ENCODE peak calls at places on chromosomes 11 and 22, in four cellular contexts. Z, B, W and I are unnamed samples.

GRCh38 chr11:77144854-77145428 is 16.9 kb downstream of the MYO7A start:
- DNase-seq in B (no peak), W (no peak), Z (no peak), I (no peak)

GRCh38 chr11:92128026-92128425 is 96.6 kb upstream of the FAT3 start:
- DNase-seq in B (no peak), W (no peak), Z (no peak), I (no peak)

GRCh38 chr22:47196881-47197701 is 434.6 kb downstream of the TBC1D22A start:
- DNase-seq in Z (peak), B (no peak), W (no peak), I (no peak)

GRCh38 chr11:88335284-88335683 is 2.3 kb downstream of the CTSC start:
- DNase-seq in W (no peak), Z (no peak), B (no peak), I (no peak)

GRCh38 chr11:94678236-94678635 is 89.9 kb upstream of the AMOTL1 start:
- DNase-seq in W (no peak), B (no peak), Z (no peak), I (no peak)

GRCh38 chr11:128765571-128766530 is 72.0 kb downstream of the FLI1 start:
- DNase-seq in W (no peak), B (no peak), Z (no peak), I (no peak)

GRCh38 chr11:121890377-121890776 is 225.6 kb downstream of the BLID start:
- DNase-seq in B (peak), W (no peak), Z (no peak), I (peak)

GRCh38 chr11:13949876-13950275 is 12.6 kb upstream of the SPON1 start:
- DNase-seq in Z (no peak), B (no peak), W (no peak), I (no peak)

GRCh38 chr11:93740802-93741093 is 547 bp downstream of the TAF1D start:
- DNase-seq in Z (peak), B (no peak), W (peak), I (peak)

GRCh38 chr11:18012314-18012905 is 437 bp downstream of the SERGEF start:
- DNase-seq in B (no peak), W (peak), Z (no peak), I (no peak)

GRCh38 chr11:74090701-74091100 is 80.1 kb downstream of the C2CD3 start:
- DNase-seq in W (peak), B (no peak), Z (no peak), I (peak)

GRCh38 chr11:8261921-8262551 is 1.6 kb downstream of the LMO1 start:
- DNase-seq in W (no peak), B (no peak), Z (peak), I (no peak)

GRCh38 chr11:15727125-15727524 is 612.4 kb downstream of the INSC start:
- DNase-seq in Z (no peak), W (no peak), B (no peak), I (no peak)

GRCh38 chr11:120182790-120183491 is 27.9 kb upstream of the OAF start:
- DNase-seq in B (no peak), W (peak), Z (peak), I (no peak)

GRCh38 chr11:3160252-3161031 is 4.7 kb downstream of the OSBPL5 start:
- DNase-seq in Z (peak), W (peak), B (peak), I (peak)

GRCh38 chr22:26648011-26648497 is 9.3 kb upstream of the MIAT start:
- DNase-seq in W (no peak), Z (no peak), B (no peak), I (no peak)

GRCh38 chr11:129698212-129698611 is 117.4 kb upstream of the TMEM45B start:
- DNase-seq in B (no peak), W (no peak), Z (peak), I (no peak)

GRCh38 chr11:134340354-134340964 is 8.7 kb downstream of the GLB1L2 start:
- DNase-seq in W (no peak), Z (no peak), B (no peak), I (no peak)

DNA sequence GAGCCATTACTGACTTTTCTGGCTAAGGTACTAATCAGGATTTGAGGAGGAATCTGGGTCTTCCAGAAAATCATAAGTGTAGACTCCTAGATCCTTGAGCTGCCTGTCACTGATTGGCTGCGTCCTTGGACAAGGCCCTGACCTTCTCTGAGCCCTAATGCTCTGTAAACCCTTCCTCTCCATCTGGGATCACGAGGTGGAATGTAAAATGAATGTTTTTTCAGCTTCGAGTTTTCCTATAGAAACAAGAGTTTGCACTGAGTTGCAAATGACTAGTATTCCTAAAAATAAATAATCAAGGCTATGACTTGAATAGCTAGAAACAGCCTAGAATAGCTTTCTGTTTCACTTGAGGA is 1.1 kb upstream of the DIXDC1 start:
- DNase-seq in B (no peak), W (no peak), Z (no peak), I (no peak)
- H3K4me3 ChIP-seq in B (no peak), W (no peak), Z (peak), I (no peak)

DNA sequence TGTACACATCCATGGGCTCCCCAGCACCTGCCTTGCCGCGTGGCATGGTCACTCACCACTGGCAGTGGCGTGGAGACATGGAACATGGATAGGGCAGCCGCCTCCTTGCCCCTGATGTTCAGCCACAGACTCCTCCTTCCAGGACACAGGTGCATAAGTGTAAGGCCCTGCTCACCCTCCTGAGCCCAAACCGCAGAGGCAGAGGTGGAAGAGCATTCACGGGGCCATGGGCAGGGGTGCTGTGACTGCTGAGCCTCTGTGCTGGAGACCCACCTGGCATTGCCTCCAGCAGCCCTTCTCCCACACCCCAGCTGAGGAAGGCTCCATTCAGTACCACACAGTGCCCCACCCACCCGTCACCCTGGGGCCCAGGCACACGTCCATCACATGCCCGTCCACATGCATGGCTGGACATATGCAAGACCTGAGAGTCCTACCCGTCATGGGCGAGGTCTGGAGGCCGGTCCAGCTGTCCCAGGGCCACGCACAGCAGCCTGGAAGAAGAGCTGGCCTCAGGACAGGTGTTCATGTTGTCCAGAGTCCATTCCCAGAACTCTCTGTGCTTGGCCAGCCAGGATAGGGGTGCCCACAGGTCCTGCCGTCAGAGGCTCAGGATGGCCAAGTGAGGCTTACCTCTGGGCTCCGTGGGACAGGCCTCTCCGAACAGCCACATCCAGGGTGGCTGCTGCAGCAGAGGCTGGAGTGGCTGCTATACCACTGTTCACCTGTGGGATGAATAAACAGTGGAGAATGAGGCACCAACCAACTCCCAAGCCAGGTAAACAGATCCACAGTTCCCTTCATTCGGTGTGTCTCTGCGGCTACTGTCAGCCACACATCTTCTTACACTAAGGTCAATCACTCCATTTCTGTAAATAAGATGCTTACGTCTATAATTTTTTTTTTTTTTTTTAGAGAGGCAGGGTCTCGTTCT is 1.7 kb upstream of the TUBGCP6 start:
- DNase-seq in Z (no peak), B (no peak), W (no peak), I (no peak)
- TF ChIP-seq CTCF in Z (no peak), B (no peak), W (no peak), I (no peak)

GRCh38 chr11:57812634-57813033 is 51.0 kb downstream of the CTNND1 start:
- DNase-seq in W (no peak), Z (no peak), B (no peak), I (no peak)
- H3K4me3 ChIP-seq in W (no peak), Z (no peak), B (no peak), I (no peak)

GRCh38 chr22:30649430-30650007 is 13.9 kb downstream of the SLC35E4 start:
- DNase-seq in W (peak), B (no peak), Z (no peak), I (no peak)
- TF ChIP-seq CTCF in W (no peak), B (no peak), Z (no peak), I (no peak)

GRCh38 chr11:47106839-47107520 is 69.7 kb downstream of the ARFGAP2 start:
- DNase-seq in Z (no peak), W (no peak), B (no peak), I (no peak)

GRCh38 chr11:47105974-47106373 is 70.7 kb downstream of the ARFGAP2 start:
- DNase-seq in B (no peak), W (no peak), Z (no peak), I (no peak)

GRCh38 chr11:47105541-47105940 is 71.1 kb downstream of the ARFGAP2 start:
- DNase-seq in B (no peak), W (no peak), Z (no peak), I (no peak)

GRCh38 chr11:47101452-47101851 is 75.2 kb downstream of the ARFGAP2 start:
- DNase-seq in Z (no peak), W (no peak), B (no peak), I (no peak)

DNA sequence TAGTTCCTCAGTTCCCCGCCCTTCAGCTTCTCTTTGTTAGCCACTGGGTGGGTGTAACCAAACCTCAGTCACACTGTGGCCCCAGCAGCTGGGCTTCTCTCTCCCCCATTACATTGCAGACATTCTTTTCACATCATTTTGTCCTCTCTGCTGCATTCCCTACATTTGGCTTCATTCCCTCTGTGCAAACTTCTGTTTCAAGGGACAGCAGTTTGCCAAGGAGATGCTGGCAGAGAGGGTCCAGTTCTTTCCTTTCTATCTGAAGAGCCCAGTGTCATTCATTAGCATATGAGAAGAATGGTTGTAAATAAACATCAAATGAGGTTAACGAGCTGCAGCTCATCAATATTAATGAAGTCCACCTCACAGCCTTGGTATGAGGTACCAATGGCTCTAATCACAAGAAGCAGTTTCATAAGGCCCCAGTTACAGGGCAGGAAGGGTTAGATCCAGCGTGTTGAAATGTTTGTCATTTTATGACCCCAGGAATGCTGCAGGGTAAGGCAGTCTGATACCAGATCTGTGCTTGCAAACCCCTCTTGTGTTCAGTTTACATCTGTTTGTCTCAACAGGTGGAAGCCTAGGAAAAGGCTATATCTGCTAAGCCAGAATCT is 72.2 kb downstream of the ARFGAP2 start:
- DNase-seq in B (peak), Z (no peak), W (no peak), I (peak)
- H3K4me3 ChIP-seq in B (no peak), Z (no peak), W (no peak), I (no peak)

GRCh38 chr22:23859201-23859600 is 1.5 kb downstream of the SLC2A11 start:
- DNase-seq in Z (no peak), W (no peak), B (no peak), I (no peak)

GRCh38 chr22:23856721-23857605 is 712 bp upstream of the SLC2A11 start:
- DNase-seq in B (no peak), Z (peak), W (peak), I (peak)

GRCh38 chr22:23857606-23858483 is at the start of gene SLC2A11:
- DNase-seq in Z (peak), B (peak), W (peak), I (peak)

GRCh38 chr22:23858484-23858815 is 775 bp downstream of the SLC2A11 start:
- DNase-seq in Z (no peak), W (no peak), B (no peak), I (no peak)

DNA sequence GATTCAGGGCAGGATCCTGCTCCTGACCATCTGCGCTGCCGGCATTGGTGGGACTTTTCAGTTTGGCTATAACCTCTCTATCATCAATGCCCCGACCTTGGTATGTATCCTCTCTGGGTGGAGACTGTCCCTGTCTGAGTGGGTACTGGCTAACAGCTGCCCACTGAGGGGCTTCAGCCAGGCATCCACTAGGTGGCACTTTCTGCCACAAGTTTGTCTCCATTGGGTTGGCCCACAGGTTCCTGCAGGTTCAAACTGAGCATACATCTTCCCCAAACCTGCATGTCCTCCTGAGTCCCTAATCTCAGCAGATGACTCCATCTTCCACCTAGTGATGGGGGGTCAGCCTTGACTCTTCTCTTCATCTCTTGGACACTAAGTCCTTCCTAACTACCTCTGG is 4.4 kb downstream of the SLC2A11 start:
- DNase-seq in B (no peak), Z (no peak), W (peak), I (no peak)
- TF ChIP-seq CTCF in B (peak), Z (peak), W (peak), I (peak)